ENCODE peak calls at places on chromosome 11, in four cellular contexts. G, Z, V and I are unnamed samples.
A peak's percentile ranks its signal among the peaks of the same experiment; 100 is the strongest.

GRCh38 chr11:82012276-82012675 is 721.4 kb downstream of the FAM181B start:
- DNase-seq in G (no peak), Z (no peak), V (no peak), I (no peak)

GRCh38 chr11:94002226-94002625 is 18.9 kb upstream of the HEPHL1 start:
- DNase-seq in V (peak; percentile 44), G (no peak), Z (no peak), I (no peak)

GRCh38 chr11:68002943-68003845 is 703 bp downstream of the UNC93B1 start:
- DNase-seq in Z (no peak), V (no peak), G (peak; percentile 77), I (peak; percentile 66)

GRCh38 chr11:112613051-112613972 is 347.9 kb upstream of the NCAM1 start:
- DNase-seq in Z (no peak), G (no peak), V (peak; percentile 34), I (peak; percentile 83)

GRCh38 chr11:1516273-1517067 is 29.9 kb upstream of the MOB2 start:
- DNase-seq in Z (no peak), G (no peak), V (peak; percentile 61), I (no peak)

GRCh38 chr11:62974848-62975522 is 9.8 kb downstream of the SLC22A6 start:
- DNase-seq in Z (no peak), G (peak; percentile 85), V (no peak), I (peak; percentile 69)

GRCh38 chr11:72781063-72781312 is 12.9 kb downstream of the STARD10 start:
- DNase-seq in G (peak; percentile 66), V (no peak), Z (no peak), I (peak; percentile 79)

GRCh38 chr11:119396835-119397234 is 15.3 kb upstream of the USP2 start:
- DNase-seq in G (no peak), V (no peak), Z (no peak), I (no peak)

GRCh38 chr11:66676931-66677598 is 622 bp downstream of the RBM4B start:
- DNase-seq in Z (no peak), G (no peak), V (peak; percentile 13), I (no peak)

GRCh38 chr11:115792903-115793302 is 288.7 kb upstream of the CADM1 start:
- DNase-seq in G (no peak), V (no peak), Z (no peak), I (no peak)

GRCh38 chr11:10893713-10894112 is 35.9 kb upstream of the ZBED5 start:
- DNase-seq in V (peak; percentile 89), G (no peak), Z (no peak), I (no peak)

GRCh38 chr11:37503411-37504065 is 905.5 kb upstream of the RAG2 start:
- DNase-seq in G (no peak), Z (no peak), V (no peak), I (no peak)

GRCh38 chr11:37505406-37505805 is 907.4 kb upstream of the RAG2 start:
- DNase-seq in Z (no peak), G (no peak), V (no peak), I (no peak)

GRCh38 chr11:37506516-37506915 is 908.5 kb upstream of the RAG2 start:
- DNase-seq in G (no peak), Z (no peak), V (no peak), I (no peak)

GRCh38 chr11:37504066-37504611 is 906.1 kb upstream of the RAG2 start:
- DNase-seq in G (no peak), Z (no peak), V (peak; percentile 90), I (no peak)

GRCh38 chr11:37504925-37505324 is 906.9 kb upstream of the RAG2 start:
- DNase-seq in G (no peak), Z (no peak), V (peak; percentile 95), I (no peak)
- H3K4me1 ChIP-seq in G (no peaks in the 10 kb centered on the region), Z (no peaks in the 10 kb centered on the region), V (peaks cover 12% of the 10 kb centered on the region), I (peaks cover 5% of the 10 kb centered on the region)

DNA sequence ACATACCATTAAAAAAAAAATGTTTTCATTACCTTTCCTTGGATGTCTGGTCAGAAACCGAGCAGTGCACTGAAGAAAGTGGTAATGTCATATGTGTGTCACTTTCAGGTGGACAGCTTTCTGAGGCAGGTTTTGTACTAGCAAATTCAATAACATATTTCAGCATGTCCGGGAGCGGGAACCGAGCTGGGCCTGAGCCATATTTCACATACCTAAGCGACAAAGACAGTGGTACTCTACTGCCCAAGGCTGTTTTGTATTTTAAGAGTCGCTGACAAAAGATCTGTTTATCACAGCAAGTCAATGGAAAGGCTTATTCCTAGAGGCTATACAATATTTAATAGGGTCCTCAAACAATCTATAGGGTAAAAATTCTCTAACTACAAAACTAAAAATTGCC is 38.0 kb downstream of the CLDN25 start:
- DNase-seq in G (no peak), V (no peak), Z (no peak), I (no peak)
- TF ChIP-seq POLR2A in G (no peak), V (no peak), Z (no peak), I (no peak)

GRCh38 chr11:22728600-22729394 is 62.4 kb downstream of the GAS2 start:
- DNase-seq in V (no peak), Z (no peak), G (no peak), I (no peak)

GRCh38 chr11:22733433-22733832 is 67.0 kb downstream of the GAS2 start:
- DNase-seq in G (no peak), Z (no peak), V (no peak), I (no peak)

GRCh38 chr11:22732588-22732987 is 66.2 kb downstream of the GAS2 start:
- DNase-seq in V (no peak), G (no peak), Z (no peak), I (no peak)

GRCh38 chr11:22733849-22734248 is 67.4 kb downstream of the GAS2 start:
- DNase-seq in G (no peak), V (no peak), Z (no peak), I (no peak)

DNA sequence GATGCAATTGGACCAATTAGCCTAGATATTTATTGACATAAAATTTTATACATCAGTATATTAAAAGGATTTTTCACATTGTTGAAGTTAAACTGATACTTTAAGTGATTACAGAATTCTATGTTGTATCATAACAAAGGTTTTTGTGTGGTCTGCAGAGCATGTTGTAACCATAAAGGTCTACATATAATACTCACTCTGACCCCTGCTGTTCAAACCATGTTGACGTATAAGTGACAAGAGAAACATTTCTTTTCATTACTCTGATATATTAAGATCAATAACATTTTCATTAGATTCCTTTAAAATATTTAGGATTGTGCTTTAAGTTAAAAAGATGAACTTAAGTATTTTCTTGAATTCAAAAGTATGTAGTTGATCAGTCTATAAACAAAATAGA is 63.9 kb downstream of the GAS2 start:
- DNase-seq in G (no peak), Z (no peak), V (peak; percentile 1), I (peak; percentile 28)
- TF ChIP-seq CTCF in G (no peak), Z (no peak), V (no peak), I (no peak)

DNA sequence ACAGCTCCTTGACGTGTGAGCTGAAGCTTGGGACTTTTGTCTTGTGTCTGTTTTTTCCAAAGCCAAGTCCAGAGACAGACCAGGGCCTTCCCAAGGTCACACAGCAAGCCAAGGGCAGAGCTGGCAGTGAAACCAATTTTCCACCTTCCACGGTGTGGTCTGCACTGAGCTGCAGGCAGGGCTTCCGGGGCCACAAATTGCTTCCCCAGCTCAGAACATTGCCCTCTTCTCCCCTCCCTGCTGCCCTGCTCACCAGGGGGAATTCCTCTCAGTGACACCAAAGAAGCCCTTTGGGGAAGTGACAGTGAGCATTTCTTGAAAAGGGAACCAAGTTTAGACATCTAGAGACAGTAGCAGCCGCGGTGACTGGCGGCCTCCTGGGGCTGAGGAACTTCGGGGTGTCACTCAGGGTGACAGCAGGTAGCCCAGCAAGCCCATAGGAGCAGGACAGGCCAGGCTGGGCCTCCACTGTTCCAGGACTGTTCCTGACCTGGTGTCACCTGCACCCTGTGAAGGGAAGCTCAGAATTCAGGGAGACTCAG is 9.2 kb downstream of the FXYD2 start:
- DNase-seq in Z (no peak), V (no peak), G (peak; percentile 55), I (peak; percentile 66)
- H3K4me1 ChIP-seq in Z (peaks cover 16% of the 10 kb centered on the region), V (peaks cover 2% of the 10 kb centered on the region), G (peaks cover 46% of the 10 kb centered on the region), I (peaks cover 63% of the 10 kb centered on the region)

GRCh38 chr11:108483163-108483562 is 15.0 kb downstream of the POGLUT3 start:
- DNase-seq in G (no peak), V (peak; percentile 62), Z (no peak), I (no peak)

GRCh38 chr11:108486331-108486730 is 11.9 kb downstream of the POGLUT3 start:
- DNase-seq in Z (no peak), V (no peak), G (no peak), I (no peak)

DNA sequence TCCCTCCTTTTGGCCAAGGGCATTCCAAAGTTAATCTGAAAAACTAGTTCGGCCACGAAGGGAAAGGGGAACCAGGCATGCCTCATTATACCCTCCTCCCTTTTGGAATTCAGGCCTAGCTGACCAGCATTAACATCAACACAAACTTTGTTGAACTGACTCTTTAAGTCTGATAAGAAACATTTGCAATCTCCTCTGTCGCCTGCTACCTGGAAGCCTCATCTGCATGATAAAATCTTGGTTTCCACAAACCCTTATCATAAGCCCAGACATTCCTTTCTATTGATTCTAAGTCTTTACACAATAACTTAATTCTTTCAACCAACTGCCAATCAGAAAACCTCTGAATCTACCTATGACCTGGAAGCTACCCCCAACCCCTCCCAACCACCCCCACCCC is 11.4 kb downstream of the POGLUT3 start:
- DNase-seq in V (no peak), Z (no peak), G (no peak), I (no peak)
- TF ChIP-seq POLR2A in V (no peak), Z (no peak), G (no peak), I (no peak)

GRCh38 chr11:133243832-133244231 is 288.5 kb downstream of the OPCML start:
- DNase-seq in G (no peak), V (no peak), Z (no peak), I (no peak)
- TF ChIP-seq CTCF in G (no peak), V (no peak), Z (no peak), I (no peak)

GRCh38 chr11:35162795-35163194 is 23.8 kb downstream of the CD44 start:
- DNase-seq in Z (no peak), G (no peak), V (peak; percentile 47), I (no peak)

GRCh38 chr11:35166369-35167360 is 27.7 kb downstream of the CD44 start:
- DNase-seq in V (peak; percentile 93), Z (no peak), G (no peak), I (no peak)

GRCh38 chr11:35163209-35163608 is 24.2 kb downstream of the CD44 start:
- DNase-seq in V (no peak), G (no peak), Z (no peak), I (no peak)

GRCh38 chr11:35165416-35166368 is 26.7 kb downstream of the CD44 start:
- DNase-seq in G (peak; percentile 73), V (peak; percentile 50), Z (no peak), I (no peak)

DNA sequence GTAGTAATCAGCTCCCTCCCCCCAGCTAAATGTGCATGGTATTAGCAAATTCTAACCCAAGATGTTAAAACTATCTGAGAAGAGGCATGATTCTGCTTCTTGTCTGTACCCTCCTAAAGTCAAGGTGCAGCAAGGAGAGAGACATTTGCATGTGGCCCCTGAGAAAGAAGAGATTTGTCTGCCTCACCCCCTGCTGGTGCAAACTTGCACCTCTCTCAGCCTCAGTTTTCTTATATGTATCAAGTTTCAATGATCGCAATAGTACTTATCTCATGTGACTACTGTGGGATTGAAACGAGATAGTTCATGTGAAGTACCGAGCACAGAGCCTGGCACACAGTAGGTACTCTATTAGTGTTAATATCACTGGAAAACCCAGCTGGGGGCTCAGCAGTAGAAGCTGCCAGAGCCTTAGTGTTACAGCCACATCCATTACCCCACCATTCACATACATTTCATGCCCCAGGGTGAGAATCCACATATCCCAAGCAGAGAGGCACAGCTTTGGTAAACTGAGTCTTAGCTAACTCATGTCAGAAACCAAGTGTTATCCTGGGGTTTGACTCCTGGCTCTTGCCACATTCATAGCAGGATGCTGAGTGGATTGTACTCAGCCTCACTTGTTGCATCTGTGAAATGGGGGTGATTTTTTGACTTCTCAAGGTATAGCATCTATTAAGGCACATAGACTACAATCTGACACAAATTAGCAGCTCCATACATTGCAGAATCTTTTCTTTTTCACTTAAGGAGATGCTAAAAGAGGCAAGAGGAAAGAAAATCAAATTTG is 24.9 kb downstream of the CD44 start:
- DNase-seq in Z (no peak), G (no peak), V (peak; percentile 31), I (no peak)
- H3K4me1 ChIP-seq in Z (peaks cover 56% of the 10 kb centered on the region), G (peaks cover 46% of the 10 kb centered on the region), V (peaks cover 60% of the 10 kb centered on the region), I (peaks cover 93% of the 10 kb centered on the region)

GRCh38 chr11:125626381-125626950 is 1.5 kb downstream of the CHEK1 start:
- DNase-seq in G (no peak), V (peak; percentile 16), Z (no peak), I (peak; percentile 12)
- TF ChIP-seq POLR2A in G (no peak), V (no peak), Z (no peak), I (no peak)